ENCODE peak calls at places on chromosomes 3 and 15, in five cellular contexts. K is ascending aorta; M is colonic mucosa; Z is naive thymus-derived CD8-positive, alpha-beta T cell; Y is CD8-positive, alpha-beta memory T cell. B is an unnamed sample.

GRCh38 chr15:101207867-101208288 is 44.0 kb downstream of the CHSY1 start:
- DNase-seq in K (peak; percentile 82), M (no peak), Y (no peak), Z (no peak), B (no peak)

GRCh38 chr15:49888727-49889126 is 230.3 kb downstream of the ATP8B4 start:
- DNase-seq in M (no peak), K (no peak), Z (no peak), Y (no peak), B (no peak)

GRCh38 chr3:64187065-64187959 is 38.0 kb downstream of the PRICKLE2 start:
- DNase-seq in Z (no peak), Y (no peak), M (peak; percentile 37), K (peak; percentile 80), B (no peak)

GRCh38 chr3:113275876-113276580 is 64.7 kb downstream of the BOC start:
- DNase-seq in M (no peak), Z (no peak), Y (no peak), K (peak; percentile 81), B (no peak)

GRCh38 chr15:28123408-28124023 is 24.4 kb upstream of the OCA2 start:
- DNase-seq in Y (no peak), Z (peak; percentile 37), K (peak; percentile 87), M (peak; percentile 73), B (peak; percentile 52)

GRCh38 chr15:32844118-32844711 is 126.4 kb downstream of the GREM1 start:
- DNase-seq in K (no peak), Z (no peak), M (no peak), Y (no peak), B (no peak)

GRCh38 chr3:196356556-196356955 is 18.4 kb upstream of the TM4SF19 start:
- DNase-seq in Y (no peak), Z (no peak), M (no peak), K (no peak), B (no peak)

GRCh38 chr3:130609166-130609574 is 92.2 kb downstream of the COL6A6 start:
- DNase-seq in Z (no peak), K (peak; percentile 65), Y (no peak), M (peak; percentile 17), B (no peak)

GRCh38 chr3:65597225-65597951 is 441.3 kb downstream of the MAGI1 start:
- DNase-seq in K (no peak), M (peak; percentile 24), Z (no peak), Y (no peak), B (no peak)

GRCh38 chr3:197297020-197297419 is 1.4 kb downstream of the DLG1 start:
- DNase-seq in M (peak; percentile 39), Y (no peak), Z (no peak), K (no peak), B (no peak)

GRCh38 chr3:28467414-28467813 is 118.8 kb upstream of the AZI2 start:
- DNase-seq in Y (no peak), K (no peak), M (no peak), Z (no peak), B (no peak)

B was measured in CD4-positive, CD25-positive, alpha-beta regulatory T cell.